ENCODE peak calls at places on chromosomes 16 and 17, in eight cellular contexts. L is A549, Q is transverse colon, C is uterus, W is bronchial epithelial cell, H is HFF-Myc, F is GM12865, J is ovary. I is an unnamed sample.

GRCh38 chr17:18231156-18231555 is 5.7 kb downstream of the LLGL1 start:
- DNase-seq in Q (no peak), C (no peak), H (no peak), L (no peak), J (no peak), F (no peak), W (no peak), I (no peak)

GRCh38 chr17:10798332-10798749 is 5.6 kb downstream of the TMEM238L start:
- DNase-seq in Q (peak; percentile 73), C (no peak), L (no peak), H (no peak), F (no peak), W (no peak), J (no peak), I (no peak)

GRCh38 chr17:44971776-44972483 is 3.8 kb upstream of the C1QL1 start:
- DNase-seq in Q (no peak), L (no peak), W (peak; percentile 93), C (no peak), J (no peak), H (no peak), F (peak; percentile 24), I (no peak)

GRCh38 chr17:77107506-77108433 is 33.0 kb upstream of the SEC14L1 start:
- DNase-seq in L (no peak), W (no peak), F (peak; percentile 92), H (peak; percentile 77), Q (peak; percentile 59), C (no peak), J (no peak), I (peak; percentile 79)

GRCh38 chr17:57521606-57522435 is 223.3 kb downstream of the CCDC182 start:
- DNase-seq in F (no peak), L (no peak), H (no peak), C (no peak), J (no peak), W (no peak), Q (no peak), I (no peak)

GRCh38 chr16:87226926-87227650 is 90.1 kb downstream of the C16orf95 start:
- DNase-seq in H (peak; percentile 43), C (no peak), Q (no peak), W (no peak), L (no peak), F (no peak), J (no peak), I (no peak)

GRCh38 chr17:72432143-72432604 is 311.4 kb downstream of the SOX9 start:
- DNase-seq in F (no peak), W (no peak), L (no peak), Q (peak; percentile 75), C (no peak), J (no peak), H (no peak), I (no peak)

GRCh38 chr16:83917152-83918120 is 18.5 kb downstream of the MLYCD start:
- DNase-seq in J (no peak), F (no peak), W (no peak), Q (no peak), L (no peak), C (no peak), H (no peak), I (no peak)

GRCh38 chr17:39813631-39814030 is 50.5 kb downstream of the IKZF3 start:
- DNase-seq in C (no peak), F (no peak), W (no peak), L (no peak), J (no peak), Q (no peak), H (no peak), I (no peak)

GRCh38 chr17:18967806-18968744 is 16.1 kb downstream of the SLC5A10 start:
- DNase-seq in Q (no peak), L (no peak), J (no peak), H (no peak), C (no peak), F (no peak), W (peak; percentile 76), I (no peak)

GRCh38 chr17:72383053-72383847 is 262.4 kb downstream of the SOX9 start:
- DNase-seq in J (no peak), Q (no peak), W (no peak), H (no peak), F (no peak), L (no peak), C (no peak), I (no peak)

GRCh38 chr17:18327093-18327492 is 12.0 kb downstream of the SMCR8 start:
- DNase-seq in L (no peak), F (no peak), Q (no peak), J (no peak), C (no peak), W (no peak), H (no peak), I (no peak)

GRCh38 chr16:56334761-56335160 is 90.6 kb downstream of the AMFR start:
- DNase-seq in C (no peak), F (no peak), L (no peak), W (peak; percentile 78), Q (no peak), H (no peak), J (no peak), I (no peak)

GRCh38 chr17:59651346-59651745 is 31.7 kb downstream of the CLTC start:
- DNase-seq in F (no peak), L (no peak), J (no peak), Q (no peak), W (peak; percentile 22), C (no peak), H (no peak), I (no peak)

GRCh38 chr17:37088459-37088858 is 139.7 kb downstream of the AATF start:
- DNase-seq in H (no peak), F (no peak), Q (no peak), C (no peak), J (no peak), W (peak; percentile 69), L (no peak), I (no peak)

GRCh38 chr16:87131061-87131995 is 185.9 kb downstream of the C16orf95 start:
- DNase-seq in J (no peak), L (no peak), H (no peak), W (no peak), F (no peak), Q (no peak), C (no peak), I (no peak)

GRCh38 chr17:57601328-57601727 is 143.8 kb downstream of the CCDC182 start:
- DNase-seq in C (no peak), H (no peak), F (no peak), L (no peak), J (no peak), Q (no peak), W (no peak), I (no peak)

DNA sequence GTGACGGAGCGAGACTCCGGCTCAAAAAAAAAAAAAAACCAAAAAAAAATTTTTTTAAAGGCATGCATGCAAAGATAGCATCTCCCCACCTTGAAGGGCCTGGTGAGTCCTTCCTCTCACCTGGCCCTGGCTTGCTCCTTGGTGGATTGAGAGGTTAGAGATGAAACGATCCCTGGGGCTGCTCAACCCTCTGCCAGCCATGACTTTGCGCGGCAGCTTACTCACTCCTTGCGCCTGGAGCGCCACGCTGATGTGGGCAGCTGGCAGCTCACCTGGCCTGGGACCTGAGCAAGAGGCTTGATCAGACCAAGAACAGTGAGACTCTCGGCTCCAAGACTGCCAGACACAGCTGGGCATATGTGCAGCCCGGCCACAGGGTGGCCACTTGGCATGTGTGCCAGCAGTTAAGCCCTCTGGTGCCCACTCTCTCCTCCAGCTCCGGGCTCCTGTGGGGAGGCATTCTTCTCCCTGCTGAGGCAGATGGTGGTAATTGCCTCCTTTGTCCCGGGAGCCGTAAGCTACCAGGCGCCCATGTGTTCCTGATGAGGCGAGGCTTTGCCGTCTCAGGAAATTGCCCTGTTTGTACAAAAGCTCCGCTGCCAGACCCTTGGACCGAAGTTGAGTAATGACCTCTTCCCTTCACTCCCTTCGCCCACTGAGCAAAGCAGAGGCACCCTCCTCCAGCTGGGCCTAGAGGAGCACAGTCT is 5.1 kb upstream of the EVPL start:
- DNase-seq in W (no peak), F (no peak), L (no peak), H (no peak), Q (no peak), J (no peak), C (no peak), I (no peak)
- TF ChIP-seq CTCF in W (peak; percentile 11), F (no peak), L (no peak), H (no peak), Q (peak; percentile 13), J (no peak), C (no peak), I (no peak)

GRCh38 chr16:89949756-89950155 is 1.2 kb downstream of the DEF8 start:
- DNase-seq in L (no peak), J (no peak), F (no peak), H (no peak), Q (no peak), C (no peak), W (no peak), I (no peak)
- H3K4me3 ChIP-seq in L (peak overlapping the region; percentile 88), J (no peak overlapping the region), F (peak overlapping the region; percentile 58), H (peak overlapping the region; percentile 66), Q (no peak overlapping the region), C (peak overlapping the region; percentile 71), W (no peak overlapping the region), I (peak overlapping the region; percentile 63)

GRCh38 chr16:14562691-14563491 is 67.2 kb downstream of the PARN start:
- DNase-seq in F (no peak), C (no peak), Q (peak; percentile 41), L (peak; percentile 73), H (no peak), W (peak; percentile 96), J (no peak), I (no peak)
- TF ChIP-seq CTCF in F (no peak), C (no peak), Q (peak; percentile 40), L (no peak), H (no peak), W (peak; percentile 45), J (no peak), I (no peak)

GRCh38 chr17:1684307-1685189 is at the start of gene PRPF8:
- DNase-seq in J (peak; percentile 97), Q (peak; percentile 98), L (peak; percentile 99), F (peak; percentile 98), C (peak; percentile 99), H (peak; percentile 92), W (peak; percentile 93), I (peak; percentile 94)

GRCh38 chr17:1686086-1686485 is 1.4 kb upstream of the PRPF8 start:
- DNase-seq in J (no peak), F (no peak), C (no peak), H (no peak), L (no peak), Q (no peak), W (peak; percentile 70), I (no peak)

GRCh38 chr17:1683489-1683888 is 1.2 kb downstream of the PRPF8 start:
- DNase-seq in F (no peak), Q (no peak), L (no peak), C (no peak), H (no peak), W (no peak), J (no peak), I (no peak)
- H3K4me3 ChIP-seq in F (peak overlapping the region; percentile 93), Q (peak overlapping the region; percentile 59), L (peak overlapping the region; percentile 85), C (peak overlapping the region; percentile 83), H (peak overlapping the region; percentile 86), W (peak overlapping the region; percentile 90), J (peak overlapping the region; percentile 87), I (peak overlapping the region; percentile 97)

GRCh38 chr16:67968440-67969285 is at the start of gene SLC12A4:
- DNase-seq in L (peak; percentile 78), J (peak; percentile 85), Q (peak; percentile 85), C (peak; percentile 91), W (peak; percentile 33), H (no peak), F (peak; percentile 93), I (peak; percentile 55)
- TF ChIP-seq CTCF in L (no peak), J (peak; percentile 22), Q (no peak), C (no peak), W (peak; percentile 9), H (no peak), F (no peak), I (no peak)

GRCh38 chr17:333626-334396 is 18.8 kb downstream of the RPH3AL start:
- DNase-seq in Q (peak; percentile 67), W (no peak), H (no peak), C (peak; percentile 74), F (no peak), L (no peak), J (peak; percentile 97), I (no peak)
- H3K4me3 ChIP-seq in Q (no peak overlapping the region), W (no peak overlapping the region), H (no peak overlapping the region), C (peak overlapping the region; percentile 23), F (no peak overlapping the region), L (no peak overlapping the region), J (peak overlapping the region; percentile 18), I (no peak overlapping the region)